ENCODE peak calls at places on chromosomes 6 and 20, in nine cellular contexts. B is OCI-LY7; W is neuronal stem cell; D is HL-60; N is CD4-positive, CD25-positive, alpha-beta regulatory T cell; Y is lung; L is Peyer's patch; E is esophagus squamous epithelium; J is GM23248. Q is an unnamed sample.
A peak's percentile ranks its signal among the peaks of the same experiment; 100 is the strongest.

GRCh38 chr6:10659697-10660348 is 34.6 kb downstream of the C6orf52 start:
- DNase-seq in B (no peak), W (no peak), D (no peak), N (no peak), Y (no peak), L (no peak), E (no peak), J (no peak), Q (no peak)

GRCh38 chr20:7080472-7080871 is 313.0 kb downstream of the BMP2 start:
- DNase-seq in B (no peak), W (no peak), D (no peak), N (no peak), Y (no peak), L (no peak), E (no peak), J (no peak), Q (no peak)

GRCh38 chr20:19850190-19850533 is 92.1 kb downstream of the RIN2 start:
- DNase-seq in B (no peak), W (no peak), D (no peak), N (no peak), Y (no peak), L (no peak), E (no peak), J (no peak), Q (no peak)

GRCh38 chr6:144195671-144196070 is 45.4 kb downstream of the STX11 start:
- DNase-seq in B (no peak), W (no peak), D (no peak), N (no peak), Y (no peak), L (no peak), E (no peak), J (no peak), Q (no peak)

GRCh38 chr20:36745234-36745926 is 510 bp downstream of the NDRG3 start:
- DNase-seq in B (peak; percentile 69), W (no peak), D (no peak), N (peak; percentile 37), Y (peak; percentile 33), L (peak; percentile 38), E (no peak), J (peak; percentile 45), Q (no peak)

GRCh38 chr6:32854376-32855178 is 585 bp downstream of the PSMB9 start:
- DNase-seq in B (peak; percentile 74), W (no peak), D (no peak), N (peak; percentile 83), Y (peak; percentile 48), L (peak; percentile 72), E (no peak), J (peak; percentile 71), Q (peak; percentile 28)

GRCh38 chr6:132252113-132252512 is 149.2 kb downstream of the MOXD1 start:
- DNase-seq in B (peak; percentile 51), W (no peak), D (no peak), N (no peak), Y (no peak), L (no peak), E (no peak), J (no peak), Q (no peak)

GRCh38 chr20:54044156-54044555 is 26.2 kb downstream of the BCAS1 start:
- DNase-seq in B (no peak), W (no peak), D (peak; percentile 49), N (peak; percentile 51), Y (no peak), L (no peak), E (no peak), J (peak; percentile 93), Q (no peak)

GRCh38 chr6:79513111-79513510 is 24.1 kb downstream of the LCA5 start:
- DNase-seq in B (no peak), W (no peak), D (no peak), N (no peak), Y (no peak), L (no peak), E (no peak), J (no peak), Q (no peak)

GRCh38 chr20:63319164-63320040 is 26.4 kb downstream of the COL20A1 start:
- DNase-seq in B (no peak), W (no peak), D (no peak), N (no peak), Y (no peak), L (no peak), E (no peak), J (no peak), Q (no peak)

GRCh38 chr6:1321715-1322114 is 9.8 kb downstream of the FOXQ1 start:
- DNase-seq in B (no peak), W (no peak), D (peak; percentile 27), N (no peak), Y (no peak), L (no peak), E (no peak), J (peak; percentile 67), Q (no peak)

GRCh38 chr6:41073203-41073967 is 611 bp downstream of the NFYA start:
- DNase-seq in B (peak; percentile 82), W (peak; percentile 80), D (peak; percentile 52), N (peak; percentile 89), Y (peak; percentile 87), L (peak; percentile 87), E (peak; percentile 45), J (no peak), Q (peak; percentile 70)

GRCh38 chr20:51487076-51487475 is 55.4 kb downstream of the NFATC2 start:
- DNase-seq in B (no peak), W (no peak), D (no peak), N (no peak), Y (no peak), L (no peak), E (no peak), J (no peak), Q (no peak)

GRCh38 chr20:25191051-25191450 is 4.5 kb upstream of the ENTPD6 start:
- DNase-seq in B (no peak), W (no peak), D (no peak), N (no peak), Y (no peak), L (no peak), E (no peak), J (no peak), Q (no peak)

GRCh38 chr20:8874437-8874836 is 194.4 kb upstream of the PLCB4 start:
- DNase-seq in B (no peak), W (no peak), D (no peak), N (no peak), Y (no peak), L (no peak), E (no peak), J (no peak), Q (no peak)
- H3K4me3 ChIP-seq in B (no peak overlapping the region), W (no peak overlapping the region), D (no peak overlapping the region), N (no peak overlapping the region), Y (no peak overlapping the region), L (no peak overlapping the region), E (no peak overlapping the region), J (no peak overlapping the region), Q (no peak overlapping the region)

GRCh38 chr20:45373353-45374100 is 4.6 kb downstream of the TP53TG5 start:
- DNase-seq in B (peak; percentile 83), W (peak; percentile 63), D (no peak), N (peak; percentile 88), Y (peak; percentile 93), L (peak; percentile 83), E (no peak), J (peak; percentile 90), Q (peak; percentile 81)

GRCh38 chr20:45374101-45374467 is 4.0 kb downstream of the TP53TG5 start:
- DNase-seq in B (no peak), W (no peak), D (no peak), N (no peak), Y (no peak), L (no peak), E (no peak), J (no peak), Q (no peak)

GRCh38 chr20:45370571-45371204 is 7.4 kb downstream of the TP53TG5 start:
- DNase-seq in B (no peak), W (no peak), D (no peak), N (no peak), Y (no peak), L (no peak), E (no peak), J (no peak), Q (no peak)

GRCh38 chr20:45372241-45372640 is 5.9 kb downstream of the TP53TG5 start:
- DNase-seq in B (no peak), W (no peak), D (no peak), N (no peak), Y (no peak), L (no peak), E (no peak), J (no peak), Q (no peak)

GRCh38 chr20:45372646-45373352 is 5.3 kb downstream of the TP53TG5 start:
- DNase-seq in B (no peak), W (no peak), D (no peak), N (no peak), Y (no peak), L (no peak), E (no peak), J (peak; percentile 72), Q (no peak)
- H3K27ac ChIP-seq in B (no peak overlapping the region), W (no peak overlapping the region), D (peak overlapping the region; percentile 62), N (peak overlapping the region; percentile 74), Y (no peak overlapping the region), L (peak overlapping the region; percentile 80), E (peak overlapping the region; percentile 77), J (peak overlapping the region; percentile 30), Q (peak overlapping the region; percentile 70)

GRCh38 chr6:151392429-151392828 is 1.1 kb upstream of the ZBTB2 start:
- DNase-seq in B (no peak), W (no peak), D (no peak), N (no peak), Y (no peak), L (no peak), E (no peak), J (no peak), Q (no peak)
- H3K4me3 ChIP-seq in B (peak overlapping the region; percentile 99), W (peak overlapping the region; percentile 81), D (peak overlapping the region; percentile 78), N (peak overlapping the region; percentile 92), Y (no peak overlapping the region), L (peak overlapping the region; percentile 88), E (peak overlapping the region; percentile 87), J (peak overlapping the region; percentile 87), Q (peak overlapping the region; percentile 95)

GRCh38 chr20:47143658-47144057 is 212.8 kb downstream of the ZMYND8 start:
- DNase-seq in B (no peak), W (no peak), D (peak; percentile 12), N (no peak), Y (no peak), L (no peak), E (no peak), J (no peak), Q (no peak)

GRCh38 chr20:47141941-47142781 is 214.3 kb downstream of the ZMYND8 start:
- DNase-seq in B (no peak), W (no peak), D (no peak), N (no peak), Y (no peak), L (no peak), E (no peak), J (no peak), Q (no peak)

GRCh38 chr20:47146703-47147102 is 209.8 kb downstream of the ZMYND8 start:
- DNase-seq in B (no peak), W (no peak), D (no peak), N (no peak), Y (no peak), L (no peak), E (no peak), J (peak; percentile 63), Q (no peak)

GRCh38 chr20:47142782-47143170 is 213.7 kb downstream of the ZMYND8 start:
- DNase-seq in B (no peak), W (no peak), D (no peak), N (no peak), Y (no peak), L (no peak), E (no peak), J (no peak), Q (no peak)

DNA sequence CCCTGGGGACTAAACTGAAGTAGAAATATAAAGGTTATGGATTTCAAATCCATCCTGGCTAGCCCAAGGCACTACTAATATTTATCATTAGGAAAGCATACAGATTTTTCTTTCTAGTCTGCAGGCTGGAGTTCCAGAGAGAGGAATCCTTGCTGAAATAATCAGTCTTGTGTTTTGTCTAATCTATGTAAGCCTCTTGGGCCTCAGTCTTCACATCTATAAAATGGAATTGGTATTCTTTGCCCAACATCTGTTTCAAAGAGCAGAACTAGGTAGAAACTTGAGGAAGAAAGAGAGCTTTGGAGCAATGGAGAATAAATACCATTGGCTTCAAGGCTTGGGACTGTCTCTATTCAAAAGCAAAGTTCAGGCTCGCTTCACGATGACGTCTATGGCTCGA is 212.0 kb downstream of the ZMYND8 start:
- DNase-seq in B (no peak), W (no peak), D (no peak), N (no peak), Y (no peak), L (no peak), E (no peak), J (no peak), Q (no peak)
- H3K27ac ChIP-seq in B (no peak overlapping the region), W (no peak overlapping the region), D (no peak overlapping the region), N (no peak overlapping the region), Y (no peak overlapping the region), L (no peak overlapping the region), E (no peak overlapping the region), J (no peak overlapping the region), Q (no peak overlapping the region)

Q was measured in effector memory CD4-positive, alpha-beta T cell.